ENCODE peak calls at places on chromosome 22, in six cellular contexts. H, Z, G, D, C and M are unnamed samples.

GRCh38 chr22:32413715-32414114 is 1.7 kb upstream of the RTCB start:
- DNase-seq in H (no peak), Z (peak), G (no peak), D (no peak), C (peak), M (no peak)

GRCh38 chr22:39661842-39662676 is 91.5 kb downstream of the CACNA1I start:
- DNase-seq in Z (no peak), H (peak), D (peak), C (peak), G (no peak), M (no peak)

GRCh38 chr22:37425800-37426531 is 1.3 kb downstream of the ELFN2 start:
- DNase-seq in D (no peak), G (peak), Z (peak), C (no peak), H (peak), M (no peak)

GRCh38 chr22:36366291-36366708 is 21.5 kb downstream of the MYH9 start:
- DNase-seq in D (no peak), Z (peak), H (no peak), G (no peak), C (peak), M (no peak)

GRCh38 chr22:38247713-38248112 is 25.1 kb downstream of the TMEM184B start:
- DNase-seq in C (no peak), G (no peak), H (peak), Z (no peak), D (no peak), M (no peak)

GRCh38 chr22:18068381-18068988 is 9.3 kb upstream of the PEX26 start:
- DNase-seq in G (no peak), Z (peak), H (no peak), D (no peak), C (peak), M (no peak)

GRCh38 chr22:36362819-36363377 is 24.9 kb downstream of the MYH9 start:
- DNase-seq in D (no peak), G (no peak), C (peak), H (no peak), Z (peak), M (no peak)

GRCh38 chr22:44496844-44497217 is 1.2 kb downstream of the RTL6 start:
- DNase-seq in D (no peak), G (no peak), Z (no peak), C (no peak), H (peak), M (no peak)

GRCh38 chr22:45469573-45470383 is 32.9 kb upstream of the FBLN1 start:
- DNase-seq in H (no peak), D (no peak), G (no peak), C (peak), Z (peak), M (no peak)

GRCh38 chr22:38843201-38843715 is 570 bp downstream of the NPTXR start:
- DNase-seq in C (peak), H (peak), D (no peak), Z (peak), G (peak), M (no peak)

GRCh38 chr22:17381237-17381913 is 12.1 kb downstream of the CECR2 start:
- DNase-seq in Z (no peak), C (peak), D (no peak), H (no peak), G (no peak), M (no peak)

GRCh38 chr22:39220897-39221850 is 23.6 kb downstream of the PDGFB start:
- DNase-seq in G (no peak), D (no peak), Z (peak), C (peak), H (no peak), M (no peak)

GRCh38 chr22:29004647-29005371 is 56.8 kb downstream of the C22orf31 start:
- DNase-seq in G (peak), H (peak), Z (peak), D (peak), C (peak), M (no peak)

GRCh38 chr22:17460895-17461294 is 91.6 kb downstream of the CECR2 start:
- DNase-seq in H (no peak), D (no peak), C (no peak), G (no peak), Z (no peak), M (no peak)

GRCh38 chr22:44354288-44354687 is 41.5 kb upstream of the SHISAL1 start:
- DNase-seq in D (no peak), G (no peak), Z (no peak), H (no peak), C (no peak), M (no peak)

GRCh38 chr22:37924386-37925065 is 18.4 kb downstream of the MICALL1 start:
- DNase-seq in C (no peak), Z (no peak), H (no peak), G (no peak), D (no peak), M (no peak)

GRCh38 chr22:23086787-23087186 is 16.5 kb downstream of the GNAZ start:
- DNase-seq in G (no peak), C (no peak), H (no peak), Z (no peak), D (no peak), M (no peak)

GRCh38 chr22:33894515-33894914 is 25.8 kb downstream of the LARGE1 start:
- DNase-seq in C (peak), Z (no peak), D (no peak), G (no peak), H (no peak), M (no peak)

GRCh38 chr22:38122616-38123015 is 12.1 kb upstream of the BAIAP2L2 start:
- DNase-seq in G (no peak), C (no peak), H (no peak), D (no peak), Z (no peak), M (no peak)

GRCh38 chr22:35900483-35901168 is 128.0 kb downstream of the RBFOX2 start:
- DNase-seq in Z (peak), D (no peak), G (no peak), H (no peak), C (peak), M (no peak)

GRCh38 chr22:23033116-23033905 is 37.0 kb upstream of the GNAZ start:
- DNase-seq in C (no peak), Z (no peak), H (no peak), D (no peak), G (no peak), M (no peak)

GRCh38 chr22:39297490-39298193 is 21.8 kb downstream of the RPL3 start:
- DNase-seq in C (no peak), D (no peak), Z (peak), G (no peak), H (peak), M (no peak)

GRCh38 chr22:50361688-50362087 is 18.6 kb downstream of the PPP6R2 start:
- DNase-seq in G (no peak), D (no peak), Z (no peak), C (no peak), H (no peak), M (no peak)

GRCh38 chr22:50326959-50327710 is at the start of gene DENND6B:
- DNase-seq in H (peak), Z (peak), D (peak), C (peak), G (peak), M (peak)

GRCh38 chr22:32558681-32559355 is 84.2 kb downstream of the FBXO7 start:
- DNase-seq in C (peak), H (peak), Z (peak), D (peak), G (no peak), M (no peak)

GRCh38 chr22:27780161-27780575 is 21.4 kb downstream of the MN1 start:
- DNase-seq in G (no peak), Z (peak), H (no peak), C (no peak), D (no peak), M (no peak)

GRCh38 chr22:21698430-21699329 is 32.9 kb downstream of the PPIL2 start:
- DNase-seq in H (no peak), G (no peak), C (no peak), D (no peak), Z (no peak), M (no peak)

GRCh38 chr22:38696606-38697005 is 4.1 kb downstream of the JOSD1 start:
- DNase-seq in G (no peak), H (no peak), D (no peak), C (peak), Z (peak), M (no peak)

DNA sequence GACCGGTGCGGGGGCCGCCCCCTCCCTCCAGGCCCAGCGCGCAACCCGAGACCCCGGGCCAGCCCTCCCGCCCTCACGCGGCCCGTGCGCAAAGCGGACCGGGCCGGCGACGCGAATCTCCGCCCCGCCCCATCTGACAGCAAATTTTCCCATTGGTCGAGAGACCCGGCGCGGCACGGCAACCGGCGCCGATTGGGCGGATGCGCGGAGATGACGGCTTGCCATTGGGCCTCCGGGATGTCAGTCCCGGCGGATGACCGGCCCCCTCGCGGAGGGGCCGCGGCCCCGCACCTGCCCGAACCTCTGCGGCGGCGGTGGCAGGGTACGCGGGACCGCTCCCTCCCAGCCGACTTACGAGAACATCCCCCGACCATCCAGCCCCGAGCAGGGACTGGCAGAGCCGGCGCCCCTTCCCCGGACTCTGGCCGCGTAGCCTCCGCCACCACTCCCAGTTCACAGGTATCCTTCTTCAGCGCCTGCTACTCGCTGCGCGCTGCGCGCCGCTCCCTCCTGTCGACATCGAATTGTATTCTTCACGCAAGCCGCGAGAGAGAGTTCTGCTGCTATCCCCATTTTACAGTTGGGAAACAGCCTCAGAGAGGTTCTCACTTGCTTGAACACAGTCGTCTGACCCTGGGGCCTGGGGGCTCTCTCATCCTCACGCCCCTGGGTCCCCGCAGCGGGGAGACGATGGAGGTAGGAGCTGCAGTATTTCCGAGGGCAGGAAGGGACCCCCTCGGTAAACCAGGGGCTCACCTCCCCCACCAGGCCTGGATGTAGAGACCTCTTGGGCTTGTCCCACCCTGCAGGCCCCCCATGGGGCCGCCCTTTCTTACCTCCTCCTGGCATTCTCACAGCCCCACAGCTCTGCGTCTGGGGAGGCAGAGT is at the start of gene ARVCF:
- DNase-seq in Z (peak), G (peak), H (peak), D (peak), C (peak), M (peak)
- TF ChIP-seq CTCF in Z (no peak), G (peak), H (peak), D (no peak), C (peak), M (peak)

GRCh38 chr22:49046546-49047305 is 780.9 kb downstream of the BRD1 start:
- DNase-seq in C (no peak), H (peak), D (peak), Z (no peak), G (no peak), M (no peak)
- TF ChIP-seq CTCF in C (no peak), H (no peak), D (no peak), Z (no peak), G (no peak), M (peak)

DNA sequence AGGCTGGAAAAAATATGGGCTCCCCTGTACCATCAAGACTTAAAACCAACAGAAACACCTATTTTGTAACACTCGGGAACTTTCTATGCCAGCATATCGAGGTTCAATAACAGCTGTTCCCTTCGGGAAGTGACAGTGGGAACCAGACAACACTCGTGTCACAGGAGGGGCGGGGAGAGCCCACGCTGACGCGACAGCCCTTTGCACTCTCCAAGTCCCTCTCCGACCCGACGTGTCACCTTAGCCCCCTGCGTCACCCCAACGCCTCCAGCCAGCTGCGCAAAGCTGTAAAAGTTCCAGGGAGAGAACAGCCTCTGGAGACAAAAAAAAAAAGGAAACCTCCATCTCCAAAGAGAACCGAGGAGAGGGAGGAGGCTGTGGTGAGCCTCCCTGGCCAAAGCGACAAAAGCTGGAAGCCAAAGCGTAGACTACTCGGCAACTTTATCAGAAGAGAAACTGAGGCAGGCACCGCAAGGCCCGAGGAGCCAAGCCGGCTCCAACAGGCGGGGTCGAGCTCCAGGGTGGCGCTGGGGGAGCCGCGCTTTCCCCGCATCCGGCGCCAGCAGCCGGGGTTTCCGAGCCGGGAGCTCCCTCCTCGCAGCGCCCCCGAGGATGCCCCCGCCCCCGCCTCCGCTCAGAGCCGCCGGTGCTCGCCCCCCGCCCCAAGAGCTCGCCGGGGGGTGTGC is 751 bp downstream of the ARFGAP3 start:
- DNase-seq in G (no peak), C (peak), D (peak), Z (peak), H (peak), M (no peak)
- TF ChIP-seq CTCF in G (no peak), C (no peak), D (no peak), Z (no peak), H (no peak), M (no peak)

GRCh38 chr22:31148516-31148915 is 8.2 kb upstream of the PLA2G3 start:
- DNase-seq in H (no peak), Z (peak), D (no peak), C (no peak), G (no peak), M (no peak)
- TF ChIP-seq CTCF in H (no peak), Z (no peak), D (no peak), C (no peak), G (no peak), M (no peak)

GRCh38 chr22:41682033-41682807 is 6.4 kb downstream of the SNU13 start:
- DNase-seq in C (peak), H (peak), D (peak), G (peak), Z (peak), M (peak)

GRCh38 chr22:41683052-41683451 is 5.6 kb downstream of the SNU13 start:
- DNase-seq in G (no peak), Z (no peak), D (no peak), C (no peak), H (no peak), M (no peak)

GRCh38 chr22:41684194-41684593 is 4.5 kb downstream of the SNU13 start:
- DNase-seq in C (no peak), G (no peak), H (no peak), D (no peak), Z (no peak), M (no peak)

GRCh38 chr22:41683616-41684015 is 5.1 kb downstream of the SNU13 start:
- DNase-seq in C (no peak), Z (no peak), G (no peak), H (no peak), D (no peak), M (no peak)

GRCh38 chr22:41681616-41682015 is 7.1 kb downstream of the SNU13 start:
- DNase-seq in D (no peak), C (no peak), Z (no peak), H (no peak), G (no peak), M (no peak)
- TF ChIP-seq CTCF in D (no peak), C (no peak), Z (no peak), H (no peak), G (no peak), M (no peak)

DNA sequence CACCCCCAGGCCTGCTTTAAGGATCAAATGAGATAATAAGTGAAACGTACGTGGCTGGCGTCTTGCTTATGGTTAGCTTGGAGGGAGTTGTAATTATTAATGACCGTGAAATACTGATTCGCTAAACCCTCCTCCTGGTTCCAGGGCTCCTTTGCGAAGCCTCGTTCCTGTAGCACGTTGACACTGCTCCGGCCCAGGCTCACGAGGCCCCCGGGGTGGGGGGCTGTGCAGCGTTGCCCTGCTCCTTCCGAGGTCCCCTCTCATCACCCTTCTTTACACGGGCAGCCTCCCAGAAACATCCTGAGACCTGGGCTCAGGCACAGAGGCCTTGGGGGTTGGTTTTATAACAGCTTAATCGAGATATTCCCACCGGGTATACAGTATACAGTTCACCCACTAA is 9.1 kb downstream of the GRAMD4 start:
- DNase-seq in Z (no peak), D (no peak), G (no peak), C (no peak), H (peak), M (no peak)
- TF ChIP-seq CTCF in Z (no peak), D (no peak), G (no peak), C (no peak), H (no peak), M (no peak)